ENCODE peak calls at places on chromosome X, in ten cellular contexts. One of them, this sample, is unnamed.

GRCh38 chrX:39152106-39152649 is 350.9 kb downstream of the MID1IP1 start:
- DNase-seq in small intestine: no peak
- DNase-seq in OCI-LY7: peak; percentile 51
- DNase-seq in lower lobe of right lung: peak; percentile 59
- DNase-seq in esophagus squamous epithelium: no peak
- DNase-seq in gastrocnemius medialis: peak; percentile 26
- DNase-seq in body of pancreas: peak; percentile 41
- DNase-seq in PC-3: peak; percentile 33
- DNase-seq in stomach: peak; percentile 61
- DNase-seq in spleen: peak; percentile 81
- DNase-seq in this sample: no peak

GRCh38 chrX:11381464-11381863 is 88.3 kb downstream of the AMELX start:
- DNase-seq in spleen: no peak
- DNase-seq in small intestine: peak; percentile 42
- DNase-seq in body of pancreas: peak; percentile 46
- DNase-seq in OCI-LY7: peak; percentile 54
- DNase-seq in stomach: no peak
- DNase-seq in esophagus squamous epithelium: peak; percentile 0
- DNase-seq in PC-3: peak; percentile 77
- DNase-seq in gastrocnemius medialis: peak; percentile 19
- DNase-seq in lower lobe of right lung: no peak
- DNase-seq in this sample: no peak

GRCh38 chrX:4936315-4936714 is 1222.9 kb upstream of the PRKX start:
- DNase-seq in OCI-LY7: no peak
- DNase-seq in body of pancreas: no peak
- DNase-seq in stomach: no peak
- DNase-seq in small intestine: no peak
- DNase-seq in lower lobe of right lung: no peak
- DNase-seq in PC-3: no peak
- DNase-seq in spleen: no peak
- DNase-seq in esophagus squamous epithelium: no peak
- DNase-seq in gastrocnemius medialis: no peak
- DNase-seq in this sample: no peak

GRCh38 chrX:104641176-104641575 is 75.2 kb downstream of the IL1RAPL2 start:
- DNase-seq in lower lobe of right lung: no peak
- DNase-seq in PC-3: peak; percentile 9
- DNase-seq in spleen: no peak
- DNase-seq in gastrocnemius medialis: no peak
- DNase-seq in esophagus squamous epithelium: no peak
- DNase-seq in OCI-LY7: peak; percentile 0
- DNase-seq in stomach: no peak
- DNase-seq in small intestine: no peak
- DNase-seq in body of pancreas: no peak
- DNase-seq in this sample: no peak

GRCh38 chrX:119942173-119942819 is 1.3 kb downstream of the NKAP start:
- DNase-seq in stomach: no peak
- DNase-seq in PC-3: no peak
- DNase-seq in small intestine: no peak
- DNase-seq in lower lobe of right lung: no peak
- DNase-seq in esophagus squamous epithelium: no peak
- DNase-seq in OCI-LY7: no peak
- DNase-seq in spleen: no peak
- DNase-seq in body of pancreas: no peak
- DNase-seq in gastrocnemius medialis: no peak
- DNase-seq in this sample: no peak

GRCh38 chrX:6266041-6266440 is 37.4 kb upstream of the NLGN4X start:
- DNase-seq in PC-3: no peak
- DNase-seq in lower lobe of right lung: no peak
- DNase-seq in gastrocnemius medialis: no peak
- DNase-seq in body of pancreas: no peak
- DNase-seq in stomach: no peak
- DNase-seq in spleen: no peak
- DNase-seq in small intestine: no peak
- DNase-seq in OCI-LY7: no peak
- DNase-seq in esophagus squamous epithelium: no peak
- DNase-seq in this sample: no peak

GRCh38 chrX:39162322-39162721 is 361.1 kb downstream of the MID1IP1 start:
- DNase-seq in gastrocnemius medialis: no peak
- DNase-seq in OCI-LY7: no peak
- DNase-seq in PC-3: no peak
- DNase-seq in esophagus squamous epithelium: no peak
- DNase-seq in small intestine: peak; percentile 61
- DNase-seq in stomach: no peak
- DNase-seq in lower lobe of right lung: peak; percentile 53
- DNase-seq in body of pancreas: no peak
- DNase-seq in spleen: peak; percentile 79
- DNase-seq in this sample: peak; percentile 75

GRCh38 chrX:149962859-149963757 is 24.8 kb upstream of the EOLA2 start:
- DNase-seq in gastrocnemius medialis: peak; percentile 37
- DNase-seq in spleen: no peak
- DNase-seq in small intestine: peak; percentile 46
- DNase-seq in lower lobe of right lung: no peak
- DNase-seq in OCI-LY7: peak; percentile 39
- DNase-seq in esophagus squamous epithelium: no peak
- DNase-seq in body of pancreas: peak; percentile 69
- DNase-seq in PC-3: peak; percentile 77
- DNase-seq in stomach: peak; percentile 58
- DNase-seq in this sample: no peak

GRCh38 chrX:105191878-105192277 is 28.6 kb downstream of the TEX13A start:
- DNase-seq in spleen: no peak
- DNase-seq in small intestine: peak; percentile 0
- DNase-seq in body of pancreas: peak; percentile 2
- DNase-seq in esophagus squamous epithelium: no peak
- DNase-seq in PC-3: peak; percentile 59
- DNase-seq in OCI-LY7: peak; percentile 3
- DNase-seq in gastrocnemius medialis: no peak
- DNase-seq in stomach: no peak
- DNase-seq in lower lobe of right lung: no peak
- DNase-seq in this sample: no peak

GRCh38 chrX:87728024-87728423 is 210.4 kb downstream of the KLHL4 start:
- DNase-seq in gastrocnemius medialis: no peak
- DNase-seq in OCI-LY7: no peak
- DNase-seq in body of pancreas: no peak
- DNase-seq in small intestine: no peak
- DNase-seq in stomach: no peak
- DNase-seq in lower lobe of right lung: no peak
- DNase-seq in esophagus squamous epithelium: no peak
- DNase-seq in spleen: no peak
- DNase-seq in PC-3: no peak
- DNase-seq in this sample: no peak

GRCh38 chrX:150459168-150459567 is 96.1 kb downstream of the MAMLD1 start:
- DNase-seq in spleen: no peak
- DNase-seq in PC-3: no peak
- DNase-seq in gastrocnemius medialis: no peak
- DNase-seq in body of pancreas: no peak
- DNase-seq in lower lobe of right lung: no peak
- DNase-seq in esophagus squamous epithelium: no peak
- DNase-seq in OCI-LY7: no peak
- DNase-seq in small intestine: no peak
- DNase-seq in stomach: no peak
- DNase-seq in this sample: no peak

GRCh38 chrX:130263016-130263415 is 5.7 kb downstream of the ZNF280C start:
- DNase-seq in esophagus squamous epithelium: no peak
- DNase-seq in OCI-LY7: no peak
- DNase-seq in stomach: no peak
- DNase-seq in PC-3: no peak
- DNase-seq in small intestine: no peak
- DNase-seq in spleen: no peak
- DNase-seq in body of pancreas: no peak
- DNase-seq in gastrocnemius medialis: no peak
- DNase-seq in lower lobe of right lung: no peak
- DNase-seq in this sample: no peak

GRCh38 chrX:154362085-154362742 is 12.2 kb downstream of the FLNA start:
- DNase-seq in body of pancreas: no peak
- DNase-seq in stomach: no peak
- DNase-seq in lower lobe of right lung: no peak
- DNase-seq in esophagus squamous epithelium: no peak
- DNase-seq in gastrocnemius medialis: no peak
- DNase-seq in spleen: no peak
- DNase-seq in small intestine: no peak
- DNase-seq in PC-3: no peak
- DNase-seq in OCI-LY7: no peak
- DNase-seq in this sample: no peak

GRCh38 chrX:154358829-154359228 is 15.6 kb downstream of the FLNA start:
- DNase-seq in spleen: no peak
- DNase-seq in OCI-LY7: no peak
- DNase-seq in lower lobe of right lung: no peak
- DNase-seq in body of pancreas: no peak
- DNase-seq in stomach: no peak
- DNase-seq in PC-3: no peak
- DNase-seq in gastrocnemius medialis: no peak
- DNase-seq in esophagus squamous epithelium: no peak
- DNase-seq in small intestine: no peak
- DNase-seq in this sample: no peak

GRCh38 chrX:154358011-154358410 is 16.4 kb downstream of the FLNA start:
- DNase-seq in PC-3: no peak
- DNase-seq in gastrocnemius medialis: no peak
- DNase-seq in spleen: no peak
- DNase-seq in lower lobe of right lung: no peak
- DNase-seq in stomach: no peak
- DNase-seq in esophagus squamous epithelium: no peak
- DNase-seq in OCI-LY7: no peak
- DNase-seq in body of pancreas: no peak
- DNase-seq in small intestine: no peak
- DNase-seq in this sample: no peak

GRCh38 chrX:154359362-154360154 is 14.9 kb downstream of the FLNA start:
- DNase-seq in gastrocnemius medialis: no peak
- DNase-seq in esophagus squamous epithelium: no peak
- DNase-seq in body of pancreas: no peak
- DNase-seq in stomach: no peak
- DNase-seq in OCI-LY7: no peak
- DNase-seq in lower lobe of right lung: no peak
- DNase-seq in small intestine: no peak
- DNase-seq in spleen: no peak
- DNase-seq in PC-3: no peak
- DNase-seq in this sample: no peak

GRCh38 chrX:154360155-154360713 is 14.2 kb downstream of the FLNA start:
- DNase-seq in body of pancreas: no peak
- DNase-seq in gastrocnemius medialis: no peak
- DNase-seq in PC-3: no peak
- DNase-seq in lower lobe of right lung: no peak
- DNase-seq in stomach: no peak
- DNase-seq in OCI-LY7: no peak
- DNase-seq in esophagus squamous epithelium: no peak
- DNase-seq in small intestine: no peak
- DNase-seq in spleen: no peak
- DNase-seq in this sample: no peak
- H3K27ac ChIP-seq in body of pancreas: no peak overlapping the region
- H3K27ac ChIP-seq in gastrocnemius medialis: no peak overlapping the region
- H3K27ac ChIP-seq in PC-3: no peak overlapping the region
- H3K27ac ChIP-seq in lower lobe of right lung: no peak overlapping the region
- H3K27ac ChIP-seq in stomach: no peak overlapping the region
- H3K27ac ChIP-seq in OCI-LY7: no peak overlapping the region
- H3K27ac ChIP-seq in esophagus squamous epithelium: peak overlapping the region; percentile 44
- H3K27ac ChIP-seq in small intestine: no peak overlapping the region
- H3K27ac ChIP-seq in spleen: peak overlapping the region; percentile 33
- H3K27ac ChIP-seq in this sample: no peak overlapping the region

DNA sequence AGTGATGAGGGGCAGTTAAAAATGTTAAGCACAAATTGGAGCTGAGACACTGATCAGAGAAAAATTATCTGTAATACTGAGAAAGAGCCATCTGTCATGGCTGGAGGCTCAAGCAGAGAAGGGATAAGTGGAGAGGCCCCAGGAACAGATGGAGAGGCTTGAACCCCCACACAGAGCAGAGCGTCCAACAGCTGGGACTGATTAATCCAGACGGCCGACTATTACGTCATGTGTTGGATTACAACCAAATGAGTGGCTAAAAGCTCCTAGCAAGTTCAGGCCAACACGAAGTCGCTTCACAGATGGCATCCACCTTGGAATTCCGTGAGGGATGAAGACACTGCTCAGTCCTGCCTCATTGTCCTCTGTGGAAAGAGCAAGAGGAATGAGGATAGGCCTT is 57.7 kb upstream of the ATXN3L start:
- DNase-seq in body of pancreas: peak; percentile 3
- DNase-seq in OCI-LY7: no peak
- DNase-seq in spleen: no peak
- DNase-seq in gastrocnemius medialis: no peak
- DNase-seq in esophagus squamous epithelium: no peak
- DNase-seq in stomach: no peak
- DNase-seq in lower lobe of right lung: no peak
- DNase-seq in small intestine: no peak
- DNase-seq in PC-3: no peak
- DNase-seq in this sample: no peak
- H3K4me1 ChIP-seq in body of pancreas: no peaks in the 10 kb centered on the region
- H3K4me1 ChIP-seq in OCI-LY7: no peaks in the 10 kb centered on the region
- H3K4me1 ChIP-seq in spleen: no peaks in the 10 kb centered on the region
- H3K4me1 ChIP-seq in gastrocnemius medialis: no peaks in the 10 kb centered on the region
- H3K4me1 ChIP-seq in esophagus squamous epithelium: peaks cover 42% of the 10 kb centered on the region
- H3K4me1 ChIP-seq in stomach: no peaks in the 10 kb centered on the region
- H3K4me1 ChIP-seq in lower lobe of right lung: no peaks in the 10 kb centered on the region
- H3K4me1 ChIP-seq in small intestine: no peaks in the 10 kb centered on the region
- H3K4me1 ChIP-seq in PC-3: peaks cover 18% of the 10 kb centered on the region
- H3K4me1 ChIP-seq in this sample: peaks cover 4% of the 10 kb centered on the region

DNA sequence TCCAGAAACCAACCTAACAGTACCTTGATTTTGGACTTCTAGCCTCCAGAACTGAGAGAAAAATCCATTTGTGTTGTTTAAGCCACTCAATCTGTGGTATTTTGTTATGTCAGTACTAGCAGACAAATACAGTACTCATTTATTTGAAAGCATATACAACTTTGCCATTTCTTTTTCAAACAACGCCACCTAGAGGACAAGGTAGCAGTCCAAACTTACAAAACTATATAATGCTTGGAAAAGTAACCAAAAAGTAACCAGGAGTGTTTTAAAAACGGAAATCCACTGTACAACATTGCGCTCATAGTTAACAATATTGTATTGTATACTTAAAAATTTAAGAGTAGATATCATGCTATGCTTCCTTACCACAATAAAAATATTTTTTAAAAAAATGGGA is 37.0 kb upstream of the FGF13 start:
- DNase-seq in esophagus squamous epithelium: no peak
- DNase-seq in lower lobe of right lung: no peak
- DNase-seq in gastrocnemius medialis: no peak
- DNase-seq in PC-3: peak; percentile 50
- DNase-seq in small intestine: peak; percentile 1
- DNase-seq in body of pancreas: no peak
- DNase-seq in OCI-LY7: peak; percentile 16
- DNase-seq in stomach: no peak
- DNase-seq in spleen: no peak
- DNase-seq in this sample: no peak
- H3K27ac ChIP-seq in esophagus squamous epithelium: no peak overlapping the region
- H3K27ac ChIP-seq in lower lobe of right lung: no peak overlapping the region
- H3K27ac ChIP-seq in gastrocnemius medialis: no peak overlapping the region
- H3K27ac ChIP-seq in PC-3: no peak overlapping the region
- H3K27ac ChIP-seq in small intestine: no peak overlapping the region
- H3K27ac ChIP-seq in body of pancreas: no peak overlapping the region
- H3K27ac ChIP-seq in OCI-LY7: no peak overlapping the region
- H3K27ac ChIP-seq in stomach: no peak overlapping the region
- H3K27ac ChIP-seq in spleen: no peak overlapping the region
- H3K27ac ChIP-seq in this sample: no peak overlapping the region

DNA sequence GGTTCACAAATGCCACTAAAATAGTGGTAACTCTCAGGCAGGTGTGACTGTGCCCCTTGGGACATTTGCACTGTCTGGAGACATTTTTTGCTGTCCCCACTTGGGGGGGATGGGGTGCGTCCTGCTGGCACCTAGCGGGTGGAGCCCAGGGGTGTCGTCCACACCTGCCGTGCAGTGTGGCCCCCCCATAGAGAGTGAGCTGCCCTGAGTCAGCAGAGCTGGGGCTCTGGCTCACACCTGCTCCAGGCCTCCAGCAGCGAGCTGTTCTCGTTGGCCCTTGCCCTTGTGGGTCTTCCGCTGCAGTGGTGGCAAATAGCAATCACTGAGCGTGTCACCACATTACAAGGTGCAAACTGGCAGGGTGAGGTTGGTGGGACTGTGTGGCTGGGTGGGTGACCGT is 64.6 kb downstream of the CLDN34 start:
- DNase-seq in OCI-LY7: peak; percentile 51
- DNase-seq in body of pancreas: no peak
- DNase-seq in spleen: no peak
- DNase-seq in stomach: no peak
- DNase-seq in esophagus squamous epithelium: no peak
- DNase-seq in small intestine: no peak
- DNase-seq in lower lobe of right lung: no peak
- DNase-seq in gastrocnemius medialis: no peak
- DNase-seq in PC-3: no peak
- DNase-seq in this sample: no peak
- H3K4me1 ChIP-seq in OCI-LY7: peaks cover 21% of the 10 kb centered on the region
- H3K4me1 ChIP-seq in body of pancreas: peaks cover 16% of the 10 kb centered on the region
- H3K4me1 ChIP-seq in spleen: no peaks in the 10 kb centered on the region
- H3K4me1 ChIP-seq in stomach: no peaks in the 10 kb centered on the region
- H3K4me1 ChIP-seq in esophagus squamous epithelium: peaks cover 49% of the 10 kb centered on the region
- H3K4me1 ChIP-seq in small intestine: no peaks in the 10 kb centered on the region
- H3K4me1 ChIP-seq in lower lobe of right lung: no peaks in the 10 kb centered on the region
- H3K4me1 ChIP-seq in gastrocnemius medialis: peaks cover 4% of the 10 kb centered on the region
- H3K4me1 ChIP-seq in PC-3: peaks cover 46% of the 10 kb centered on the region
- H3K4me1 ChIP-seq in this sample: peaks cover 21% of the 10 kb centered on the region